ENCODE peak calls at places on chromosomes 3 and 15, in five cellular contexts. E, L, O, H and K are unnamed samples.
A peak's percentile ranks its signal among the peaks of the same experiment; 100 is the strongest.

GRCh38 chr3:111072016-111072891 is 638 bp downstream of the NECTIN3 start:
- DNase-seq in H (peak; percentile 39), O (peak; percentile 58), E (no peak), L (peak; percentile 68), K (no peak)

GRCh38 chr3:51836606-51837005 is 24.8 kb upstream of the IQCF2 start:
- DNase-seq in H (no peak), E (no peak), L (no peak), O (no peak), K (no peak)

GRCh38 chr3:49721861-49722781 is 1.6 kb downstream of the GMPPB start:
- DNase-seq in L (peak; percentile 64), H (no peak), O (no peak), E (no peak), K (no peak)

GRCh38 chr15:50116477-50116876 is 2.6 kb downstream of the ATP8B4 start:
- DNase-seq in O (peak; percentile 42), H (peak; percentile 22), E (no peak), L (no peak), K (peak; percentile 82)

GRCh38 chr3:106522397-106522796 is 653.6 kb upstream of the CBLB start:
- DNase-seq in E (no peak), H (no peak), L (no peak), O (no peak), K (no peak)

GRCh38 chr3:98770261-98771039 is 7.3 kb downstream of the ST3GAL6 start:
- DNase-seq in L (no peak), O (no peak), H (no peak), E (no peak), K (no peak)

GRCh38 chr3:67382551-67382950 is 271.9 kb downstream of the SUCLG2 start:
- DNase-seq in E (no peak), L (no peak), O (no peak), H (peak; percentile 14), K (no peak)

GRCh38 chr3:10279384-10280176 is 13.2 kb downstream of the GHRL start:
- DNase-seq in E (no peak), O (no peak), L (peak; percentile 39), H (no peak), K (no peak)

GRCh38 chr3:196471551-196471950 is 32.0 kb downstream of the RNF168 start:
- DNase-seq in O (no peak), L (no peak), E (no peak), H (no peak), K (no peak)

GRCh38 chr3:187831125-187832051 is 86.1 kb upstream of the BCL6 start:
- DNase-seq in O (no peak), H (no peak), E (peak; percentile 82), L (no peak), K (no peak)

GRCh38 chr3:12194209-12194608 is 35.5 kb upstream of the TIMP4 start:
- DNase-seq in L (no peak), E (peak; percentile 97), H (peak; percentile 94), O (no peak), K (no peak)

GRCh38 chr3:182027366-182027765 is 315.6 kb downstream of the SOX2 start:
- DNase-seq in E (no peak), L (no peak), H (no peak), O (no peak), K (no peak)

GRCh38 chr15:86751116-86751515 is 671.4 kb downstream of the AGBL1 start:
- DNase-seq in L (no peak), H (no peak), E (no peak), O (no peak), K (no peak)

GRCh38 chr3:127182446-127182845 is 10.5 kb upstream of the PRR23E start:
- DNase-seq in L (no peak), H (no peak), O (no peak), E (no peak), K (no peak)

GRCh38 chr3:33718595-33718907 is 497 bp upstream of the CLASP2 start:
- DNase-seq in L (no peak), H (no peak), O (no peak), E (no peak), K (no peak)

GRCh38 chr3:113295463-113295862 is 84.1 kb downstream of the BOC start:
- DNase-seq in L (no peak), O (no peak), E (no peak), H (no peak), K (no peak)

GRCh38 chr15:58361291-58361759 is 70.5 kb upstream of the LIPC start:
- DNase-seq in L (no peak), O (no peak), H (peak; percentile 61), E (peak; percentile 95), K (no peak)

GRCh38 chr15:78072080-78072892 is 5.2 kb downstream of the TBC1D2B start:
- DNase-seq in O (peak; percentile 38), H (peak; percentile 93), E (peak; percentile 83), L (peak; percentile 11), K (no peak)

GRCh38 chr3:44999782-45000181 is 23.7 kb downstream of the EXOSC7 start:
- DNase-seq in O (no peak), H (no peak), E (no peak), L (no peak), K (no peak)

GRCh38 chr3:128503164-128503651 is 10.2 kb upstream of the GATA2 start:
- DNase-seq in H (no peak), E (no peak), L (no peak), O (peak; percentile 24), K (peak; percentile 72)

GRCh38 chr3:131786386-131786785 is 248.4 kb downstream of the CPNE4 start:
- DNase-seq in L (no peak), E (no peak), H (no peak), O (no peak), K (no peak)

GRCh38 chr3:5251196-5251583 is 63.7 kb downstream of the EDEM1 start:
- DNase-seq in L (no peak), E (no peak), O (no peak), H (no peak), K (peak; percentile 40)
- H3K4me3 ChIP-seq in L (peak overlapping the region; percentile 18), E (peak overlapping the region; percentile 35), O (no peak overlapping the region), H (peak overlapping the region; percentile 51), K (no peak overlapping the region)

GRCh38 chr15:90749754-90750153 is 32.6 kb downstream of the BLM start:
- DNase-seq in O (no peak), H (no peak), E (no peak), L (no peak), K (no peak)
- H3K4me3 ChIP-seq in O (no peak overlapping the region), H (no peak overlapping the region), E (no peak overlapping the region), L (no peak overlapping the region), K (no peak overlapping the region)

GRCh38 chr15:64348455-64348854 is 7.5 kb downstream of the CSNK1G1 start:
- DNase-seq in L (no peak), E (no peak), H (no peak), O (no peak), K (no peak)

GRCh38 chr15:64355559-64356442 is at the start of gene CSNK1G1:
- DNase-seq in H (peak; percentile 99), E (peak; percentile 96), O (peak; percentile 99), L (peak; percentile 96), K (peak; percentile 98)

GRCh38 chr15:64354683-64355558 is 1.1 kb downstream of the CSNK1G1 start:
- DNase-seq in O (no peak), H (no peak), E (no peak), L (no peak), K (no peak)

GRCh38 chr15:64349375-64349774 is 6.6 kb downstream of the CSNK1G1 start:
- DNase-seq in H (no peak), E (no peak), L (no peak), O (no peak), K (no peak)

DNA sequence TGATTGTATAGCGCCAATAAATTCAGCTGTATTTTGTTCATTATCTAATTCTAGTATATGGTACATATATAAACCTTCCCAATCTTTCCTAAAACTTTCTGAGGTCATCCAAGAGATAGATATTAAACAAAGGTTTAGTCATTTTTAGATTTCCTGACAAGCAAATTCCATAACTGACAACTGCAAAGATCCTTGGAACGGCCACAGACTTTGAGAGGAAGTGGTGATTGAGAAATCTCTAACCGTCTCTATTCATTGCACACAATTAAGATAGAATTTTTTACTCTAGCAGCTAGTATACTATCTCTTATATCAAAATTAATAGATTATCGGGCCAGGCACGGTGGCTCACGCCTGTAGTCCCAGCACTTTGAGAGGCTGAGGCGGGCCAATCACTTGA is 4.7 kb downstream of the CSNK1G1 start:
- DNase-seq in O (no peak), H (peak; percentile 21), E (no peak), L (no peak), K (no peak)
- H3K4me3 ChIP-seq in O (no peak overlapping the region), H (no peak overlapping the region), E (no peak overlapping the region), L (no peak overlapping the region), K (no peak overlapping the region)

DNA sequence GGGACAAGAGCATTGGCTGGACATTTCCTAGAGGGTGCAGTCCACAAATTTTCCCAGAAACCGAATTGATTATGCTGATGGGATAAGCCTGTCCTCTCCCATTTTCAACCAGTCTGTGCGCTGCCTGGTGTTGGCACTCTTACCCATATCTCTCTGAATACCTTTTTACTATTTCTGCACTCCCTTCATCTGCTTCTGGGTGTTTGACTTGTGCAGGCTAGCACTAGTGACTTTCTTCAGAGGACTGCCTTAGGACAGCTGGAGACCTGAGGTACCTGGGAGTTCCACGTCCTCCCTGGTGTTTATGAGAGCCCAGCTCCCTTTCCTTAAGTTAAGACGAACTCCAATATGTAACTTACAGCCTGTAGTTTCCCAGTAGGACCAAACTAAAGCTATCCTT is 50.2 kb downstream of the RBMS3 start:
- DNase-seq in O (no peak), L (no peak), E (no peak), H (no peak), K (no peak)
- H3K4me3 ChIP-seq in O (no peak overlapping the region), L (no peak overlapping the region), E (no peak overlapping the region), H (no peak overlapping the region), K (no peak overlapping the region)

GRCh38 chr3:116709479-116709878 is at the start of gene TUSC7:
- DNase-seq in E (no peak), H (no peak), L (no peak), O (no peak), K (no peak)
- H3K4me3 ChIP-seq in E (no peak within 1 kb of the TSS), H (no peak within 1 kb of the TSS), L (no peak within 1 kb of the TSS), O (no peak within 1 kb of the TSS), K (no peak within 1 kb of the TSS)

GRCh38 chr3:31531992-31532586 is 636 bp upstream of the STT3B start:
- DNase-seq in O (peak; percentile 100), L (peak; percentile 99), E (peak; percentile 98), H (peak; percentile 99), K (peak; percentile 100)

GRCh38 chr3:31533169-31533870 is 595 bp downstream of the STT3B start:
- DNase-seq in L (peak; percentile 82), O (peak; percentile 60), H (peak; percentile 20), E (no peak), K (peak; percentile 76)

GRCh38 chr3:31531465-31531991 is 1.2 kb upstream of the STT3B start:
- DNase-seq in E (no peak), L (no peak), H (no peak), O (peak; percentile 9), K (no peak)

GRCh38 chr3:31534036-31534435 is 1.3 kb downstream of the STT3B start:
- DNase-seq in H (peak; percentile 20), L (no peak), E (no peak), O (peak; percentile 7), K (no peak)

GRCh38 chr3:31532587-31533168 is at the start of gene STT3B:
- DNase-seq in O (peak; percentile 71), H (peak; percentile 81), E (peak; percentile 51), L (peak; percentile 90), K (no peak)
- H3K4me3 ChIP-seq in O (peak within 1 kb of the TSS; percentile 87), H (peak within 1 kb of the TSS; percentile 66), E (peak within 1 kb of the TSS; percentile 87), L (peak within 1 kb of the TSS; percentile 79), K (peak within 1 kb of the TSS; percentile 98)